ENCODE peak calls at places on chromosomes 6 and 20, in four cellular contexts. D is fibroblast of lung, A is tibial artery, K is psoas muscle. W is an unnamed sample.
A peak's percentile ranks its signal among the peaks of the same experiment; 100 is the strongest.

GRCh38 chr6:127069659-127070279 is 48.7 kb upstream of the RSPO3 start:
- DNase-seq in D (peak; percentile 51), A (no peak), K (no peak), W (no peak)

GRCh38 chr6:101853226-101853625 is 459.7 kb downstream of the GRIK2 start:
- DNase-seq in D (no peak), A (no peak), K (no peak), W (no peak)

GRCh38 chr20:59564171-59564570 is 40.2 kb upstream of the PHACTR3 start:
- DNase-seq in D (no peak), A (no peak), K (no peak), W (no peak)

GRCh38 chr6:3260296-3260695 is 1.5 kb downstream of the PSMG4 start:
- DNase-seq in D (no peak), A (no peak), K (no peak), W (no peak)

GRCh38 chr6:168031411-168032382 is 34.2 kb downstream of the KIF25 start:
- DNase-seq in D (peak; percentile 50), A (no peak), K (no peak), W (no peak)

GRCh38 chr6:39835856-39836442 is 43.8 kb downstream of the DAAM2 start:
- DNase-seq in D (no peak), A (no peak), K (no peak), W (no peak)

GRCh38 chr20:38199506-38200390 is 34.7 kb upstream of the TGM2 start:
- DNase-seq in D (peak; percentile 80), A (peak; percentile 18), K (no peak), W (no peak)

GRCh38 chr20:8082025-8082424 is 50.0 kb upstream of the PLCB1 start:
- DNase-seq in D (no peak), A (no peak), K (no peak), W (no peak)

GRCh38 chr6:146700078-146700686 is 101.4 kb downstream of the ADGB start:
- DNase-seq in D (peak; percentile 89), A (peak; percentile 79), K (peak; percentile 29), W (peak; percentile 65)

GRCh38 chr20:50494428-50494827 is 15.8 kb upstream of the PTPN1 start:
- DNase-seq in D (no peak), A (no peak), K (no peak), W (no peak)

GRCh38 chr20:50488236-50488806 is 21.9 kb upstream of the PTPN1 start:
- DNase-seq in D (no peak), A (no peak), K (no peak), W (no peak)

GRCh38 chr20:50491926-50492634 is 18.1 kb upstream of the PTPN1 start:
- DNase-seq in D (peak; percentile 36), A (no peak), K (peak; percentile 30), W (peak; percentile 80)

GRCh38 chr20:50493881-50494253 is 16.3 kb upstream of the PTPN1 start:
- DNase-seq in D (no peak), A (no peak), K (no peak), W (no peak)

DNA sequence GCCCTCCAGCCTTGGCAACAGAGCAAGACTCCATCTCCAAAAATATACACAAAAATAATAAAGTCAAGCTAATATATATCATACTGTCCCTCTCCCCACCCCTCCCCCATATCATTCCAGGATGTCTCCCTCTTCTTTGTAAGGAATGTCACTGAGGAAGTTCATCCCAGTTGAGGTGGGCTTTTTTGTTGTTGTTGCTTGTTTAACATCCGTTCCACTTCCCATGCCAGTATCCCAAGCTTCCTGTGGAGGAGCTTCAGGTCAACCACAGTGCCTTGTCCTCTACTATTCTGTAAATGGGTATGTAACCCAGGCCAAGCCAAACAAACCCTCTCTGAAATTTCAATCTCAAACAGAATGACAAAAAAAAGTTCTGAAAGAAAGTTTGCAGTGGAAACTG is 19.0 kb upstream of the PTPN1 start:
- DNase-seq in D (no peak), A (no peak), K (no peak), W (no peak)
- H3K4me1 ChIP-seq in D (peaks cover 3% of the 10 kb centered on the region), A (no peaks in the 10 kb centered on the region), K (no peaks in the 10 kb centered on the region), W (peaks cover 27% of the 10 kb centered on the region)

GRCh38 chr6:50655848-50656453 is 57.4 kb upstream of the TFAP2D start:
- DNase-seq in D (peak; percentile 0), A (no peak), K (no peak), W (no peak)
- TF ChIP-seq CTCF in D (no peak), A (peak; percentile 37), K (peak; percentile 38), W (peak; percentile 66)

GRCh38 chr20:61436674-61437279 is 184.7 kb downstream of the CDH4 start:
- DNase-seq in D (peak; percentile 37), A (no peak), K (no peak), W (peak; percentile 98)

GRCh38 chr20:61436268-61436667 is 184.2 kb downstream of the CDH4 start:
- DNase-seq in D (peak; percentile 39), A (no peak), K (no peak), W (peak; percentile 89)

GRCh38 chr20:61435184-61435822 is 183.2 kb downstream of the CDH4 start:
- DNase-seq in D (no peak), A (no peak), K (no peak), W (no peak)

GRCh38 chr20:61434361-61434781 is 182.3 kb downstream of the CDH4 start:
- DNase-seq in D (peak; percentile 36), A (no peak), K (no peak), W (no peak)

GRCh38 chr20:61435823-61436220 is 183.8 kb downstream of the CDH4 start:
- DNase-seq in D (no peak), A (no peak), K (no peak), W (no peak)
- H3K4me1 ChIP-seq in D (peaks cover 8% of the 10 kb centered on the region), A (peaks cover 12% of the 10 kb centered on the region), K (no peaks in the 10 kb centered on the region), W (peaks cover 15% of the 10 kb centered on the region)

GRCh38 chr6:116877743-116878142 is 701 bp downstream of the RFX6 start:
- DNase-seq in D (no peak), A (no peak), K (no peak), W (no peak)
- TF ChIP-seq CTCF in D (no peak), A (no peak), K (no peak), W (no peak)

GRCh38 chr20:62931464-62931863 is 5.2 kb upstream of the DIDO1 start:
- DNase-seq in D (no peak), A (no peak), K (no peak), W (no peak)
- H3K4me1 ChIP-seq in D (peaks cover 4% of the 10 kb centered on the region), A (peaks cover 59% of the 10 kb centered on the region), K (peaks cover 59% of the 10 kb centered on the region), W (no peaks in the 10 kb centered on the region)

DNA sequence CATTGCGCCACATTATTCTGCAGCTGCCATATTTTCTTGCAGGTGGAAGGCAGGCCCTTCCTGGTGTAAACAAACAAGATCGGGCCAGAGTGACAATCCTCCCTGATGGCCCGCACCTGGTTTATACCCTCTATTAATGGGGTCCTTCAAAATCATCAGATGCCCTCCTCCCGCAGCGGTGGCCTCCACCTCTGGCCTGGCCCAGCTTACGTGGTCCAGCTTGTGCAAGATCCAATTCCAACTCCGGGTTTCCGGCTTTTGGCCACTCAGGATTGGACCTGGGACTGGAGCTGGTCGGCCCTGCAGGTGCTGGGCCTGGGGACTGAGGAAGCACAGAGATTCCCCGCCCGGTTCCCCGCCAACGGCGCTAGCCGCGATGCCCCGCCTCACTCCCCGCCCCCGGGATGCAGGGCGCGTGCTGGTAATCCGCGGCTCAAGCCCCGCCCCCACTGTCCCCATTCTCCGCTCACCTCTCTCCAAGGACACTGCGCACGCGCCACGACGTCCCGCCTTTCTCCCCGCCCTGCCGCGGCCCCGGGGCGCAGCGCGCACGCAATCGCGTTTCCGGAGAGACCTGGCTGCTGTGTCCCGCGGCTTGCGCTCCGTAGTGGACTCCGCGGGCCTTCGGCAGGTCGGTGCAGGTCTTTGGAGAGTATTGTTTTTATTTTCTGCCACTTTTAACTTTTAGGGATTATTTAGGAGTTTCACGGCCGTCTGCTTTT is at the start of gene TMEM14B:
- DNase-seq in D (peak; percentile 96), A (peak; percentile 99), K (peak; percentile 100), W (peak; percentile 77)
- TF ChIP-seq CTCF in D (no peak), A (no peak), K (no peak), W (no peak)

DNA sequence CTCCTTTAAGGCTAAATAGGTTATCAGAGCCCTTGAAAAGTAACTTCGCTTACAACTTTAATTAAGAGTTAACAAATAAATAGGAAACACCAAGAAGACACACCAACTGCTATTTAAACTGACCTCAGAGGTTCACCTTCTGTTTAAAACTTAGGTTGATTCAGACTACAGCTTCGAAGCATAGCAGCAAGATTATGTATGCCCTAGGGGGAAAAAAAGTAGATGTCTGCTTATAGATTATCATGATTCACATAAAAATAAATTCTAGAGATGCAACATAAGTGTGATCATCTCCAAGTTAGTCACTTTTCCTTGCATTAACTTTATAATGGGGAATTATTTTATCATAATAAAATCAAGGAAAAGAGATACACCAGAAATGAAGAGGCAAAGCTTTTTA is 8.9 kb downstream of the PNISR start:
- DNase-seq in D (no peak), A (no peak), K (no peak), W (peak; percentile 64)
- H3K4me1 ChIP-seq in D (no peaks in the 10 kb centered on the region), A (peaks cover 84% of the 10 kb centered on the region), K (peaks cover 52% of the 10 kb centered on the region), W (peaks cover 17% of the 10 kb centered on the region)

W was measured in foreskin keratinocyte.